ENCODE peak calls at places on chromosomes 1 and 21, in seven cellular contexts. X, D, K, O, Y, N and L are unnamed samples.
A peak's percentile ranks its signal among the peaks of the same experiment; 100 is the strongest.

GRCh38 chr1:116165572-116165971 is 54.4 kb downstream of the MAB21L3 start:
- DNase-seq in X (peak; percentile 69), Y (no peak), D (no peak), N (no peak), O (no peak), K (no peak), L (no peak)

GRCh38 chr21:24045775-24046215 is 1561.5 kb downstream of the MRPL39 start:
- DNase-seq in X (peak; percentile 63), N (peak; percentile 94), K (peak; percentile 55), O (peak; percentile 99), D (peak; percentile 40), Y (peak; percentile 47), L (no peak)

GRCh38 chr1:110060034-110060661 is 10.3 kb downstream of the ALX3 start:
- DNase-seq in D (peak; percentile 16), X (peak; percentile 43), N (no peak), K (peak; percentile 53), Y (peak; percentile 74), O (peak; percentile 35), L (peak; percentile 30)

GRCh38 chr1:202018476-202019234 is 8.3 kb downstream of the ELF3 start:
- DNase-seq in K (peak; percentile 95), X (no peak), O (no peak), N (peak; percentile 20), Y (peak; percentile 89), D (peak; percentile 81), L (no peak)

GRCh38 chr21:38440746-38441145 is 57.5 kb downstream of the ERG start:
- DNase-seq in Y (no peak), N (peak; percentile 97), K (no peak), O (peak; percentile 95), D (peak; percentile 92), X (no peak), L (peak; percentile 92)

GRCh38 chr1:213976665-213977485 is 10.9 kb upstream of the PROX1 start:
- DNase-seq in N (no peak), X (no peak), Y (no peak), O (no peak), K (no peak), D (no peak), L (no peak)

GRCh38 chr1:28157901-28158300 is 18.6 kb downstream of the PTAFR start:
- DNase-seq in N (no peak), O (no peak), D (no peak), X (no peak), K (no peak), Y (no peak), L (no peak)

GRCh38 chr21:35720065-35720810 is 340.1 kb downstream of the SETD4 start:
- DNase-seq in Y (no peak), X (no peak), O (no peak), D (no peak), K (no peak), N (no peak), L (no peak)

GRCh38 chr1:26541431-26541815 is 11.9 kb downstream of the RPS6KA1 start:
- DNase-seq in K (no peak), D (no peak), Y (no peak), N (no peak), X (no peak), O (no peak), L (no peak)

GRCh38 chr1:206736878-206737728 is 33.5 kb upstream of the IL19 start:
- DNase-seq in O (no peak), X (no peak), D (no peak), N (no peak), Y (no peak), K (no peak), L (no peak)

GRCh38 chr1:95035536-95035935 is 37.2 kb downstream of the ALG14 start:
- DNase-seq in D (peak; percentile 94), K (no peak), X (no peak), O (peak; percentile 91), Y (no peak), N (peak; percentile 98), L (peak; percentile 89)

GRCh38 chr1:212368073-212368484 is 46.6 kb downstream of the PACC1 start:
- DNase-seq in Y (no peak), X (no peak), D (peak; percentile 80), N (peak; percentile 59), K (peak; percentile 66), O (peak; percentile 87), L (peak; percentile 78)

GRCh38 chr1:35223109-35223630 is 30.2 kb upstream of the SFPQ start:
- DNase-seq in Y (no peak), X (no peak), O (peak; percentile 41), K (no peak), D (no peak), N (no peak), L (peak; percentile 3)

GRCh38 chr1:204199579-204199978 is 3.3 kb upstream of the KISS1 start:
- DNase-seq in X (no peak), O (no peak), K (no peak), N (no peak), D (no peak), Y (no peak), L (no peak)

GRCh38 chr1:14168663-14169062 is 429.8 kb upstream of the KAZN start:
- DNase-seq in O (no peak), N (no peak), D (no peak), Y (no peak), X (no peak), K (no peak), L (no peak)

GRCh38 chr1:68384872-68385390 is 64.8 kb downstream of the RPE65 start:
- DNase-seq in D (peak; percentile 99), Y (no peak), N (peak; percentile 98), O (peak; percentile 68), K (peak; percentile 59), X (no peak), L (peak; percentile 81)

GRCh38 chr1:155049651-155050559 is 1.2 kb upstream of the ADAM15 start:
- DNase-seq in X (no peak), K (no peak), Y (no peak), O (peak; percentile 47), D (peak; percentile 64), N (peak; percentile 54), L (peak; percentile 61)

GRCh38 chr1:221841291-221841982 is 99.5 kb upstream of the DUSP10 start:
- DNase-seq in N (no peak), O (peak; percentile 73), X (no peak), D (no peak), K (no peak), Y (no peak), L (peak; percentile 49)

GRCh38 chr1:150513275-150513885 is 2.2 kb upstream of the FALEC start:
- DNase-seq in N (no peak), Y (peak; percentile 6), K (no peak), D (peak; percentile 79), X (no peak), O (no peak), L (peak; percentile 37)

GRCh38 chr1:3924871-3925655 is 25.0 kb upstream of the C1orf174 start:
- DNase-seq in D (peak; percentile 60), N (no peak), X (no peak), Y (peak; percentile 25), O (no peak), K (no peak), L (no peak)

GRCh38 chr1:165851034-165851658 is 23.7 kb downstream of the UCK2 start:
- DNase-seq in X (no peak), O (peak; percentile 38), Y (no peak), N (peak; percentile 56), D (peak; percentile 73), K (no peak), L (peak; percentile 41)

GRCh38 chr21:15063081-15063820 is 1.5 kb downstream of the NRIP1 start:
- DNase-seq in O (peak; percentile 24), N (peak; percentile 50), X (peak; percentile 10), D (peak; percentile 2), Y (no peak), K (no peak), L (peak; percentile 36)

GRCh38 chr1:212700892-212701819 is 1.5 kb upstream of the BATF3 start:
- DNase-seq in N (peak; percentile 66), K (peak; percentile 35), O (peak; percentile 56), X (peak; percentile 55), D (peak; percentile 33), Y (peak; percentile 65), L (peak; percentile 76)

GRCh38 chr1:174939771-174940545 is 59.8 kb upstream of the CACYBP start:
- DNase-seq in D (no peak), Y (no peak), N (no peak), X (no peak), O (no peak), K (no peak), L (no peak)

GRCh38 chr1:185111873-185112272 is 44.9 kb downstream of the TRMT1L start:
- DNase-seq in X (no peak), O (no peak), N (no peak), K (no peak), Y (no peak), D (no peak), L (no peak)